ENCODE peak calls at places on chromosomes 11 and 22, in nine cellular contexts. U, S, Z, H, J, K, G, F and X are unnamed samples.

GRCh38 chr11:7251836-7252682 is at the start of gene SYT9:
- DNase-seq in U (peak; percentile 84), S (no peak), Z (peak; percentile 3), H (no peak), J (no peak), K (peak; percentile 50), G (peak; percentile 29), F (peak; percentile 87), X (peak; percentile 2)

GRCh38 chr22:43698403-43698802 is 113.7 kb downstream of the EFCAB6 start:
- DNase-seq in U (no peak), S (no peak), Z (no peak), H (no peak), J (no peak), K (no peak), G (no peak), F (no peak), X (no peak)

GRCh38 chr22:46547883-46548244 is 10.4 kb upstream of the CELSR1 start:
- DNase-seq in U (no peak), S (no peak), Z (no peak), H (no peak), J (no peak), K (no peak), G (peak; percentile 91), F (no peak), X (no peak)

GRCh38 chr11:110774138-110775014 is 62.1 kb upstream of the ARHGAP20 start:
- DNase-seq in U (no peak), S (no peak), Z (no peak), H (no peak), J (no peak), K (no peak), G (peak; percentile 25), F (no peak), X (no peak)

GRCh38 chr11:288328-289144 is at the start of gene PGGHG:
- DNase-seq in U (peak; percentile 29), S (peak; percentile 12), Z (no peak), H (no peak), J (no peak), K (peak; percentile 95), G (no peak), F (peak; percentile 81), X (no peak)

GRCh38 chr11:73969991-73970800 is 12.4 kb downstream of the UCP2 start:
- DNase-seq in U (peak; percentile 33), S (no peak), Z (peak; percentile 75), H (peak; percentile 56), J (no peak), K (no peak), G (no peak), F (no peak), X (no peak)

GRCh38 chr11:109604506-109604905 is 182.5 kb downstream of the C11orf87 start:
- DNase-seq in U (no peak), S (no peak), Z (no peak), H (no peak), J (peak; percentile 66), K (no peak), G (no peak), F (no peak), X (no peak)

GRCh38 chr22:27597703-27598444 is 203.7 kb downstream of the MN1 start:
- DNase-seq in U (no peak), S (no peak), Z (no peak), H (no peak), J (no peak), K (no peak), G (peak; percentile 45), F (no peak), X (no peak)

GRCh38 chr22:23258826-23259170 is 78.5 kb downstream of the BCR start:
- DNase-seq in U (no peak), S (no peak), Z (no peak), H (no peak), J (no peak), K (no peak), G (no peak), F (no peak), X (no peak)

GRCh38 chr11:36361901-36362391 is 65.9 kb downstream of the PRR5L start:
- DNase-seq in U (no peak), S (peak; percentile 74), Z (no peak), H (no peak), J (no peak), K (no peak), G (peak; percentile 89), F (peak; percentile 21), X (no peak)

GRCh38 chr11:34013893-34014571 is 37.5 kb upstream of the CAPRIN1 start:
- DNase-seq in U (no peak), S (no peak), Z (no peak), H (no peak), J (no peak), K (no peak), G (no peak), F (no peak), X (no peak)